ENCODE peak calls at places on chromosomes 7 and 10, in six cellular contexts. One of them, this sample, is unnamed.

GRCh38 chr7:25580156-25580555 is 351.9 kb upstream of the NPVF start:
- DNase-seq in Calu3: no peak
- DNase-seq in IMR-90: no peak
- DNase-seq in activated CD4-positive, alpha-beta T cell treated with anti-CD3 and anti-CD28 coated beads for 1 hour: no peak
- DNase-seq in cardiac muscle cell: no peak
- DNase-seq in stimulated activated CD4-positive, alpha-beta T cell treated with anti-CD3 and anti-CD28 coated beads, Interleukin-1b, Interleukin-23, amount 100 ng/mL, for 24 hours: no peak
- DNase-seq in this sample: no peak

GRCh38 chr7:32206987-32207386 is 136.8 kb upstream of the PDE1C start:
- DNase-seq in Calu3: peak
- DNase-seq in IMR-90: peak
- DNase-seq in activated CD4-positive, alpha-beta T cell treated with anti-CD3 and anti-CD28 coated beads for 1 hour: no peak
- DNase-seq in cardiac muscle cell: peak
- DNase-seq in stimulated activated CD4-positive, alpha-beta T cell treated with anti-CD3 and anti-CD28 coated beads, Interleukin-1b, Interleukin-23, amount 100 ng/mL, for 24 hours: no peak
- DNase-seq in this sample: no peak

GRCh38 chr10:74922921-74923320 is 96.5 kb downstream of the KAT6B start:
- DNase-seq in Calu3: no peak
- DNase-seq in IMR-90: peak
- DNase-seq in activated CD4-positive, alpha-beta T cell treated with anti-CD3 and anti-CD28 coated beads for 1 hour: no peak
- DNase-seq in cardiac muscle cell: no peak
- DNase-seq in stimulated activated CD4-positive, alpha-beta T cell treated with anti-CD3 and anti-CD28 coated beads, Interleukin-1b, Interleukin-23, amount 100 ng/mL, for 24 hours: no peak
- DNase-seq in this sample: no peak

GRCh38 chr7:75915416-75916156 is 631 bp downstream of the POR start:
- DNase-seq in Calu3: no peak
- DNase-seq in IMR-90: peak
- DNase-seq in activated CD4-positive, alpha-beta T cell treated with anti-CD3 and anti-CD28 coated beads for 1 hour: peak
- DNase-seq in cardiac muscle cell: peak
- DNase-seq in stimulated activated CD4-positive, alpha-beta T cell treated with anti-CD3 and anti-CD28 coated beads, Interleukin-1b, Interleukin-23, amount 100 ng/mL, for 24 hours: no peak
- DNase-seq in this sample: peak

GRCh38 chr10:79150444-79150754 is 81.6 kb downstream of the ZMIZ1 start:
- DNase-seq in Calu3: no peak
- DNase-seq in IMR-90: no peak
- DNase-seq in activated CD4-positive, alpha-beta T cell treated with anti-CD3 and anti-CD28 coated beads for 1 hour: no peak
- DNase-seq in cardiac muscle cell: no peak
- DNase-seq in stimulated activated CD4-positive, alpha-beta T cell treated with anti-CD3 and anti-CD28 coated beads, Interleukin-1b, Interleukin-23, amount 100 ng/mL, for 24 hours: no peak
- DNase-seq in this sample: no peak

GRCh38 chr10:70228503-70228902 is 4.7 kb downstream of the PPA1 start:
- DNase-seq in Calu3: no peak
- DNase-seq in IMR-90: no peak
- DNase-seq in activated CD4-positive, alpha-beta T cell treated with anti-CD3 and anti-CD28 coated beads for 1 hour: no peak
- DNase-seq in cardiac muscle cell: no peak
- DNase-seq in stimulated activated CD4-positive, alpha-beta T cell treated with anti-CD3 and anti-CD28 coated beads, Interleukin-1b, Interleukin-23, amount 100 ng/mL, for 24 hours: no peak
- DNase-seq in this sample: no peak

GRCh38 chr7:13829231-13829630 is 160.2 kb downstream of the ETV1 start:
- DNase-seq in Calu3: no peak
- DNase-seq in IMR-90: peak
- DNase-seq in activated CD4-positive, alpha-beta T cell treated with anti-CD3 and anti-CD28 coated beads for 1 hour: no peak
- DNase-seq in cardiac muscle cell: no peak
- DNase-seq in stimulated activated CD4-positive, alpha-beta T cell treated with anti-CD3 and anti-CD28 coated beads, Interleukin-1b, Interleukin-23, amount 100 ng/mL, for 24 hours: no peak
- DNase-seq in this sample: no peak

GRCh38 chr7:101814996-101815825 is 2.2 kb upstream of the CUX1 start:
- DNase-seq in Calu3: peak
- DNase-seq in IMR-90: peak
- DNase-seq in activated CD4-positive, alpha-beta T cell treated with anti-CD3 and anti-CD28 coated beads for 1 hour: peak
- DNase-seq in cardiac muscle cell: peak
- DNase-seq in stimulated activated CD4-positive, alpha-beta T cell treated with anti-CD3 and anti-CD28 coated beads, Interleukin-1b, Interleukin-23, amount 100 ng/mL, for 24 hours: peak
- DNase-seq in this sample: peak

GRCh38 chr10:29403208-29403607 is 114.3 kb downstream of the LYZL1 start:
- DNase-seq in Calu3: no peak
- DNase-seq in IMR-90: no peak
- DNase-seq in activated CD4-positive, alpha-beta T cell treated with anti-CD3 and anti-CD28 coated beads for 1 hour: no peak
- DNase-seq in cardiac muscle cell: no peak
- DNase-seq in stimulated activated CD4-positive, alpha-beta T cell treated with anti-CD3 and anti-CD28 coated beads, Interleukin-1b, Interleukin-23, amount 100 ng/mL, for 24 hours: no peak
- DNase-seq in this sample: no peak

GRCh38 chr7:116443101-116443523 is 56.4 kb upstream of the CAV2 start:
- DNase-seq in Calu3: peak
- DNase-seq in IMR-90: peak
- DNase-seq in activated CD4-positive, alpha-beta T cell treated with anti-CD3 and anti-CD28 coated beads for 1 hour: no peak
- DNase-seq in cardiac muscle cell: peak
- DNase-seq in stimulated activated CD4-positive, alpha-beta T cell treated with anti-CD3 and anti-CD28 coated beads, Interleukin-1b, Interleukin-23, amount 100 ng/mL, for 24 hours: no peak
- DNase-seq in this sample: peak

GRCh38 chr7:148905093-148905666 is 21.1 kb upstream of the EZH2 start:
- DNase-seq in Calu3: peak
- DNase-seq in IMR-90: no peak
- DNase-seq in activated CD4-positive, alpha-beta T cell treated with anti-CD3 and anti-CD28 coated beads for 1 hour: no peak
- DNase-seq in cardiac muscle cell: no peak
- DNase-seq in stimulated activated CD4-positive, alpha-beta T cell treated with anti-CD3 and anti-CD28 coated beads, Interleukin-1b, Interleukin-23, amount 100 ng/mL, for 24 hours: no peak
- DNase-seq in this sample: no peak

GRCh38 chr7:122887198-122887597 is 938 bp upstream of the CADPS2 start:
- DNase-seq in Calu3: peak
- DNase-seq in IMR-90: peak
- DNase-seq in activated CD4-positive, alpha-beta T cell treated with anti-CD3 and anti-CD28 coated beads for 1 hour: no peak
- DNase-seq in cardiac muscle cell: peak
- DNase-seq in stimulated activated CD4-positive, alpha-beta T cell treated with anti-CD3 and anti-CD28 coated beads, Interleukin-1b, Interleukin-23, amount 100 ng/mL, for 24 hours: no peak
- DNase-seq in this sample: peak

GRCh38 chr7:22001345-22002004 is 55.8 kb upstream of the CDCA7L start:
- DNase-seq in Calu3: peak
- DNase-seq in IMR-90: peak
- DNase-seq in activated CD4-positive, alpha-beta T cell treated with anti-CD3 and anti-CD28 coated beads for 1 hour: no peak
- DNase-seq in cardiac muscle cell: peak
- DNase-seq in stimulated activated CD4-positive, alpha-beta T cell treated with anti-CD3 and anti-CD28 coated beads, Interleukin-1b, Interleukin-23, amount 100 ng/mL, for 24 hours: no peak
- DNase-seq in this sample: peak

GRCh38 chr7:135317676-135318326 is 84.2 kb downstream of the STRA8 start:
- DNase-seq in Calu3: no peak
- DNase-seq in IMR-90: no peak
- DNase-seq in activated CD4-positive, alpha-beta T cell treated with anti-CD3 and anti-CD28 coated beads for 1 hour: no peak
- DNase-seq in cardiac muscle cell: peak
- DNase-seq in stimulated activated CD4-positive, alpha-beta T cell treated with anti-CD3 and anti-CD28 coated beads, Interleukin-1b, Interleukin-23, amount 100 ng/mL, for 24 hours: no peak
- DNase-seq in this sample: no peak

GRCh38 chr10:13489035-13489434 is 39.8 kb downstream of the BEND7 start:
- DNase-seq in Calu3: no peak
- DNase-seq in IMR-90: no peak
- DNase-seq in activated CD4-positive, alpha-beta T cell treated with anti-CD3 and anti-CD28 coated beads for 1 hour: no peak
- DNase-seq in cardiac muscle cell: no peak
- DNase-seq in stimulated activated CD4-positive, alpha-beta T cell treated with anti-CD3 and anti-CD28 coated beads, Interleukin-1b, Interleukin-23, amount 100 ng/mL, for 24 hours: no peak
- DNase-seq in this sample: no peak

GRCh38 chr10:82020999-82021398 is 146.0 kb downstream of the NRG3 start:
- DNase-seq in Calu3: peak
- DNase-seq in IMR-90: no peak
- DNase-seq in activated CD4-positive, alpha-beta T cell treated with anti-CD3 and anti-CD28 coated beads for 1 hour: no peak
- DNase-seq in cardiac muscle cell: no peak
- DNase-seq in stimulated activated CD4-positive, alpha-beta T cell treated with anti-CD3 and anti-CD28 coated beads, Interleukin-1b, Interleukin-23, amount 100 ng/mL, for 24 hours: no peak
- DNase-seq in this sample: no peak

GRCh38 chr10:79416578-79417255 is 28.7 kb downstream of the ZCCHC24 start:
- DNase-seq in Calu3: no peak
- DNase-seq in IMR-90: no peak
- DNase-seq in activated CD4-positive, alpha-beta T cell treated with anti-CD3 and anti-CD28 coated beads for 1 hour: no peak
- DNase-seq in cardiac muscle cell: no peak
- DNase-seq in stimulated activated CD4-positive, alpha-beta T cell treated with anti-CD3 and anti-CD28 coated beads, Interleukin-1b, Interleukin-23, amount 100 ng/mL, for 24 hours: no peak
- DNase-seq in this sample: no peak

GRCh38 chr7:21844742-21845141 is 101.0 kb downstream of the CDCA7L start:
- DNase-seq in Calu3: no peak
- DNase-seq in IMR-90: no peak
- DNase-seq in activated CD4-positive, alpha-beta T cell treated with anti-CD3 and anti-CD28 coated beads for 1 hour: no peak
- DNase-seq in cardiac muscle cell: peak
- DNase-seq in stimulated activated CD4-positive, alpha-beta T cell treated with anti-CD3 and anti-CD28 coated beads, Interleukin-1b, Interleukin-23, amount 100 ng/mL, for 24 hours: no peak
- DNase-seq in this sample: peak